ENCODE peak calls at places on chromosomes 12 and 14, in six cellular contexts. S is HS-5; K is fibroblast of the aortic adventitia; U is stimulated activated CD8-positive, alpha-beta memory T cell treated with anti-CD3 and anti-CD28 coated beads, Interleukin-7, amount 100 ng/mL, for 4 hours; O is AG20443; F is HFF-Myc. Y is an unnamed sample.

GRCh38 chr12:124525455-124525854 is 42.0 kb downstream of the NCOR2 start:
- DNase-seq in U (no peak), F (no peak), S (no peak), K (no peak), O (peak; percentile 55), Y (no peak)

GRCh38 chr14:100534528-100535286 is 52.5 kb downstream of the BEGAIN start:
- DNase-seq in U (no peak), O (no peak), S (no peak), F (no peak), K (no peak), Y (no peak)

GRCh38 chr12:112978163-112979081 is at the start of gene OAS2:
- DNase-seq in O (peak; percentile 84), K (peak; percentile 83), S (peak; percentile 47), U (peak; percentile 66), F (peak; percentile 15), Y (peak; percentile 83)

GRCh38 chr12:60072911-60073310 is 477.1 kb downstream of the SLC16A7 start:
- DNase-seq in K (peak; percentile 55), F (peak; percentile 5), S (peak; percentile 56), O (peak; percentile 20), U (no peak), Y (peak; percentile 41)

GRCh38 chr14:63993992-63994391 is 141.2 kb downstream of the SYNE2 start:
- DNase-seq in S (no peak), O (no peak), F (no peak), K (peak; percentile 17), U (no peak), Y (peak; percentile 16)

GRCh38 chr12:111826316-111826715 is 15.7 kb upstream of the MAPKAPK5 start:
- DNase-seq in U (no peak), K (no peak), O (no peak), S (no peak), F (no peak), Y (peak; percentile 57)

GRCh38 chr14:68784298-68784910 is 8.5 kb downstream of the ZFP36L1 start:
- DNase-seq in F (no peak), S (no peak), K (peak; percentile 52), U (no peak), O (no peak), Y (no peak)

GRCh38 chr12:2606186-2606910 is 188.4 kb upstream of the FKBP4 start:
- DNase-seq in K (no peak), F (no peak), O (no peak), U (no peak), S (no peak), Y (no peak)

GRCh38 chr12:3125674-3126073 is 48.5 kb downstream of the TSPAN9 start:
- DNase-seq in K (no peak), O (no peak), F (no peak), S (no peak), U (no peak), Y (no peak)

Y was measured in choroid plexus epithelial cell.